ENCODE peak calls at places on chromosomes 1 and 21, in four cellular contexts. L, M, E and P are unnamed samples.

GRCh38 chr1:197799271-197799670 is 24.0 kb upstream of the DENND1B start:
- DNase-seq in L (no peak), M (no peak), E (peak; percentile 20), P (no peak)

GRCh38 chr1:157404063-157404501 is 148.2 kb downstream of the FCRL5 start:
- DNase-seq in L (no peak), M (no peak), E (no peak), P (no peak)

GRCh38 chr1:191757003-191757402 is 401.3 kb upstream of the RGS18 start:
- DNase-seq in L (no peak), M (no peak), E (no peak), P (no peak)

GRCh38 chr1:235278915-235279292 is 49.1 kb downstream of the ARID4B start:
- DNase-seq in L (no peak), M (no peak), E (no peak), P (no peak)

GRCh38 chr1:199452627-199453026 is 574.9 kb upstream of the NR5A2 start:
- DNase-seq in L (no peak), M (no peak), E (no peak), P (no peak)

GRCh38 chr1:25137521-25138395 is 94.5 kb downstream of the SYF2 start:
- DNase-seq in L (no peak), M (no peak), E (no peak), P (no peak)

GRCh38 chr1:177302365-177303044 is 131.7 kb downstream of the BRINP2 start:
- DNase-seq in L (no peak), M (peak; percentile 77), E (no peak), P (no peak)

GRCh38 chr1:19477284-19478240 is 7.8 kb downstream of the CAPZB start:
- DNase-seq in L (no peak), M (no peak), E (no peak), P (no peak)

GRCh38 chr1:25167269-25168192 is 64.8 kb downstream of the SYF2 start:
- DNase-seq in L (no peak), M (peak; percentile 15), E (peak; percentile 11), P (peak; percentile 29)

GRCh38 chr1:159055181-159055621 is 21.4 kb downstream of the AIM2 start:
- DNase-seq in L (no peak), M (no peak), E (no peak), P (no peak)

GRCh38 chr1:91731815-91732214 is 154.1 kb downstream of the TGFBR3 start:
- DNase-seq in L (no peak), M (no peak), E (no peak), P (no peak)

GRCh38 chr1:12433323-12434053 is 184.5 kb downstream of the DHRS3 start:
- DNase-seq in L (no peak), M (peak; percentile 56), E (peak; percentile 77), P (peak; percentile 28)

GRCh38 chr1:5585256-5585655 is 407.0 kb downstream of the NPHP4 start:
- DNase-seq in L (no peak), M (no peak), E (no peak), P (no peak)

GRCh38 chr1:11707621-11708276 is 16.2 kb downstream of the DRAXIN start:
- DNase-seq in L (no peak), M (peak; percentile 89), E (no peak), P (no peak)

GRCh38 chr1:215475719-215476525 is 91.2 kb upstream of the KCTD3 start:
- DNase-seq in L (no peak), M (no peak), E (no peak), P (no peak)

GRCh38 chr21:37849703-37850102 is 66.6 kb downstream of the KCNJ6 start:
- DNase-seq in L (no peak), M (no peak), E (no peak), P (no peak)

GRCh38 chr1:243482237-243483022 is 226.6 kb downstream of the SDCCAG8 start:
- DNase-seq in L (no peak), M (no peak), E (peak; percentile 75), P (no peak)

GRCh38 chr1:203678943-203679661 is 52.5 kb downstream of the ATP2B4 start:
- DNase-seq in L (no peak), M (no peak), E (no peak), P (no peak)

GRCh38 chr1:67711150-67711849 is 26.3 kb downstream of the GADD45A start:
- DNase-seq in L (no peak), M (no peak), E (no peak), P (no peak)

GRCh38 chr1:48547521-48547920 is 75.5 kb upstream of the SPATA6 start:
- DNase-seq in L (no peak), M (no peak), E (no peak), P (no peak)

DNA sequence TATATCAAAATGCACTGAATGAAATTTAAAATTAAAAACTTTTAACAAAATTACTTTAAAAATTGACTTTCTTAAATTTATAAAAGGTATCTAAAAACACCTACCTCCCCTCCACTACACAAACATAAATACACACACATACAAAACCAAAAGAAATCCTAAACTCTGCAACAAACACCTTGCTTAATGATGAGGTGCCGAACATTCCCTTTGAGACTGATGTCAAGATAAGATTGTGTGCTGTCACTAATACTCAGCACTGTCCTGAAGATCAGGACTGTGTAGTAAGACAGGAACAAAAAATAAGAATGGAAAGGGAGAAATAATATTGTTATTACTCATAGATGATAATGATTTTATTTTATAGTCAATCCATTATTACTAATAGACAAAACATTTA is 45.1 kb downstream of the CD53 start:
- DNase-seq in L (no peak), M (no peak), E (no peak), P (no peak)
- H3K4me3 ChIP-seq in L (no peak overlapping the region), M (no peak overlapping the region), E (no peak overlapping the region), P (no peak overlapping the region)

GRCh38 chr1:69497847-69498246 is 69.9 kb upstream of the LRRC7 start:
- DNase-seq in L (no peak), M (no peak), E (no peak), P (peak; percentile 43)

GRCh38 chr1:69499203-69499803 is 68.4 kb upstream of the LRRC7 start:
- DNase-seq in L (no peak), M (no peak), E (no peak), P (no peak)

GRCh38 chr1:69492286-69492685 is 75.4 kb upstream of the LRRC7 start:
- DNase-seq in L (no peak), M (no peak), E (no peak), P (no peak)

DNA sequence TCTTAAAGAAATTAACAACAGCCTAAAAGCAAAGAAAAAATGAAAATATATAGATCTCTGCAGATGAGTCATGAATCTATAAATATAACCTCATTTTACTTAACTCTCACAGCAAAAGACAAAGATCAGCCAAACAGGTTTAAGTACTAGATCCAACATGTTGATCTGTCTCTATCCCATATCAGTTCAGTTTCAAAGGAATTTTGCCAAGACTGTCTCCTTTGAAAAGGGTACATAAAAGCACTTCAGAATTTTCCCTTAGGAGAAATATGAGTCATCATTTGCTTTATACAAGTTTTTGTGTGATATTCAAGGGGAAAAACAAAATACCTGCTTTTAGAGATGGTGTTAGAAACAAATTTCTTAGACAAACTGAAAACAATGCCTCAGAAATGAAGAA is 73.6 kb upstream of the LRRC7 start:
- DNase-seq in L (no peak), M (no peak), E (no peak), P (no peak)
- TF ChIP-seq CTCF in L (no peak), M (no peak), E (no peak), P (no peak)

GRCh38 chr1:182587666-182588438 is 1.2 kb downstream of the RNASEL start:
- DNase-seq in L (no peak), M (no peak), E (no peak), P (no peak)

GRCh38 chr1:182587087-182587486 is 2.0 kb downstream of the RNASEL start:
- DNase-seq in L (no peak), M (no peak), E (no peak), P (no peak)

GRCh38 chr1:182589931-182590330 is 875 bp upstream of the RNASEL start:
- DNase-seq in L (no peak), M (no peak), E (no peak), P (no peak)

GRCh38 chr1:182588460-182589396 is at the start of gene RNASEL:
- DNase-seq in L (peak; percentile 60), M (peak; percentile 49), E (peak; percentile 58), P (peak; percentile 66)

GRCh38 chr1:182589520-182589919 is 464 bp upstream of the RNASEL start:
- DNase-seq in L (no peak), M (no peak), E (no peak), P (no peak)
- H3K4me3 ChIP-seq in L (no peak overlapping the region), M (no peak overlapping the region), E (no peak overlapping the region), P (no peak overlapping the region)

GRCh38 chr1:180988221-180988826 is 34.3 kb downstream of the STX6 start:
- DNase-seq in L (no peak), M (no peak), E (no peak), P (no peak)

GRCh38 chr1:180994262-180994661 is 28.4 kb downstream of the STX6 start:
- DNase-seq in L (no peak), M (no peak), E (peak; percentile 18), P (no peak)
- TF ChIP-seq CTCF in L (no peak), M (no peak), E (no peak), P (no peak)

DNA sequence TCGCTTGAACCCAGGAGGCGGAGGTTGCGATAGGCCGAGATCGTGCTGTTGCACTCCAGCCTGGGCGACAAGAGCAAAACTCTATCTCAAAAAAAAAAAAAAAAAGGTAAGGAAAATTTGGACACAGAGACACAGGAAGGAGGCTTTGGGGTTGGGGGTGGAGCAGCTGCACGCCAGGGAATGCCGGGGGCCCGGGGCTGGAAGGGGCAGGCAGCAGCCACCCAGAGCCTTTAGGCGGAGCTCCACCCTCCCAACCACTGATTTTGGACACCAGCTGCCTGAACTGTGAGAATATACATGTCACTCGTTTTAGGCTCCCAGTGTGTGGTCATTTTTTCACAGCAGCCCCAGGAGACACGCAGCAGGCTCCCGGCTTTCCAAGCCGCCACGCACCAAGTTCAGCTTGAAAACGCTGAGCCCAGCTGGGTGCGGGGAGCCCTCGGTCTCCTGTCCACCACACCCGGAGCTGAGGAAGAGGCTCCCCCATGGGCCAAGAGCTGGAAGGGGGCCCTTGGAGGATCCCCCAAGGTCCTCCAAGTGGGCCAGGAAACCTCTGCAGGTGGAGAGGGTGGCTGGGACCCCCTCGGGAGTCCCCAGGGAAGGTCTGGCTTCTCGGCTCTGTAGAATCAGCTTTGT is 5.9 kb upstream of the FAAP20 start:
- DNase-seq in L (no peak), M (no peak), E (no peak), P (no peak)
- H3K4me3 ChIP-seq in L (no peak overlapping the region), M (no peak overlapping the region), E (no peak overlapping the region), P (no peak overlapping the region)

GRCh38 chr21:35606136-35606535 is 454.2 kb downstream of the SETD4 start:
- DNase-seq in L (no peak), M (no peak), E (no peak), P (no peak)

GRCh38 chr21:35607406-35607805 is 452.9 kb downstream of the SETD4 start:
- DNase-seq in L (no peak), M (no peak), E (no peak), P (no peak)

GRCh38 chr21:35606578-35606977 is 453.7 kb downstream of the SETD4 start:
- DNase-seq in L (no peak), M (no peak), E (no peak), P (no peak)

GRCh38 chr21:35611752-35612151 is 448.6 kb downstream of the SETD4 start:
- DNase-seq in L (no peak), M (no peak), E (no peak), P (no peak)

GRCh38 chr21:35609263-35609662 is 451.1 kb downstream of the SETD4 start:
- DNase-seq in L (no peak), M (no peak), E (no peak), P (no peak)
- TF ChIP-seq CTCF in L (no peak), M (no peak), E (no peak), P (no peak)

DNA sequence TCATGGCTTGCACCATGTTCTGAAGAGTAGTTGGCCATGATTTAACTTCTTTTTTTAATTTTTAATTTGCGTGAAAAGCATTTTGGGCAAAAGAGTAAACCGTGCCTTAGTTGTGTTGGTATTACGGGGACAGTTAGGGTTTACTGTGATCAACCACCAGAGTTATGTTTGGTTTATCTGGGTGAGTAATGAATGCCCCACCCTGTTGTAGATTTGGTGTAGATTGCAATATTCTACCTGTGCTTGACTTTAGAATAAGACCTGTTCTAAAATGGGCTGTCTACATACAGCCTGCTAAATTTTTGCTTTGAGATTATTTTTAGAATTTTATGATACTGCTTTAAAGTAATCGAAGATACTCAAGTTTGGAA is 1.4 kb downstream of the USP25 start:
- DNase-seq in L (no peak), M (no peak), E (no peak), P (no peak)
- H3K4me3 ChIP-seq in L (peak overlapping the region; percentile 53), M (peak overlapping the region; percentile 97), E (peak overlapping the region; percentile 85), P (peak overlapping the region; percentile 93)